ENCODE peak calls at places on chromosomes 16 and 17, in eight cellular contexts. D is cardiac muscle cell; T is CD8-positive, alpha-beta memory T cell; Y is brain microvascular endothelial cell; J is tibial artery; H is pancreas; Z is GM23338; N is gastrocnemius medialis. X is an unnamed sample. For H3K36me3 and H3K27me3, the result is how much of the 10 kb centered on the place peaks cover.

GRCh38 chr17:61480414-61480807 is 28.2 kb downstream of the TBX4 start:
- DNase-seq in D (no peak), T (no peak), Y (no peak), J (no peak), H (no peak), Z (no peak), N (no peak), X (no peak)

GRCh38 chr16:25110392-25110947 is 1.1 kb upstream of the LCMT1 start:
- DNase-seq in D (no peak), T (no peak), Y (no peak), J (no peak), H (no peak), Z (no peak), N (peak), X (no peak)

GRCh38 chr16:28821874-28822519 is 802 bp upstream of the ATXN2L start:
- DNase-seq in D (no peak), T (no peak), Y (peak), J (no peak), H (no peak), Z (no peak), N (no peak), X (peak)

GRCh38 chr16:57041182-57042156 is 50.9 kb upstream of the CPNE2 start:
- DNase-seq in D (no peak), T (peak), Y (no peak), J (no peak), H (no peak), Z (no peak), N (no peak), X (peak)

GRCh38 chr16:27254262-27254811 is 14.2 kb downstream of the NSMCE1 start:
- DNase-seq in D (no peak), T (no peak), Y (no peak), J (no peak), H (no peak), Z (no peak), N (no peak), X (no peak)

GRCh38 chr17:50560931-50561750 is 626 bp downstream of the CACNA1G start:
- DNase-seq in D (peak), T (peak), Y (no peak), J (no peak), H (no peak), Z (peak), N (no peak), X (peak)

GRCh38 chr16:54447606-54448440 is 161.2 kb upstream of the IRX3 start:
- DNase-seq in D (no peak), T (no peak), Y (peak), J (peak), H (no peak), Z (no peak), N (no peak), X (no peak)

GRCh38 chr16:87575027-87575804 is 27.1 kb upstream of the JPH3 start:
- DNase-seq in D (no peak), T (no peak), Y (no peak), J (no peak), H (no peak), Z (peak), N (no peak), X (peak)

GRCh38 chr17:58279016-58279671 is 1.6 kb downstream of the MPO start:
- DNase-seq in D (no peak), T (no peak), Y (peak), J (no peak), H (no peak), Z (peak), N (peak), X (peak)

DNA sequence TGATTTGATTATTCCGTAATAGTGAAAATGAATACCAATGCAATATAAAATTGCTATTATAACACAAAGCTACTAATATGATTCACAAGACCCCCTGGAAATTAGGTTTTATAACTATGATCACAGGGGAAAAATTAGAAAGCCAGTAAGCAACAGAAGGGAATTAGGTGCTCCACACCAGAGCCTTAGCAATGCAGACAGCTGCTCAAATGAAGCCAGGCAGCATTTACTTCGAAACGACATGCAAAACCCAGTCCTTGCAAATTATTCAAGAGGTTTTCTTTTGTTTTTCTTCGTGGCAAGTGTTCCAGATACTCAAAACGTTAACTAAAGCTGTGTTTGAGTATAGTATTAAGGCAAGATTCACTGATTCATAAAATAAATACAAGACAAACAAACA is 47.9 kb downstream of the TOX3 start:
- DNase-seq in D (no peak), T (no peak), Y (no peak), J (no peak), H (no peak), Z (peak), N (no peak), X (no peak)
- H3K4me3 ChIP-seq in D (no peak), T (no peak), Y (no peak), J (no peak), H (no peak), Z (peak), N (no peak), X (no peak)

GRCh38 chr16:77683845-77684526 is 38.3 kb upstream of the NUDT7 start:
- DNase-seq in D (no peak), T (no peak), Y (no peak), J (no peak), H (no peak), Z (no peak), N (no peak), X (no peak)

GRCh38 chr16:77690416-77690815 is 31.9 kb upstream of the NUDT7 start:
- DNase-seq in D (no peak), T (no peak), Y (no peak), J (no peak), H (no peak), Z (no peak), N (no peak), X (no peak)

GRCh38 chr16:77689971-77690370 is 32.3 kb upstream of the NUDT7 start:
- DNase-seq in D (no peak), T (no peak), Y (no peak), J (no peak), H (no peak), Z (no peak), N (no peak), X (no peak)

GRCh38 chr16:77682586-77682985 is 39.7 kb upstream of the NUDT7 start:
- DNase-seq in D (no peak), T (no peak), Y (no peak), J (no peak), H (no peak), Z (no peak), N (no peak), X (no peak)

DNA sequence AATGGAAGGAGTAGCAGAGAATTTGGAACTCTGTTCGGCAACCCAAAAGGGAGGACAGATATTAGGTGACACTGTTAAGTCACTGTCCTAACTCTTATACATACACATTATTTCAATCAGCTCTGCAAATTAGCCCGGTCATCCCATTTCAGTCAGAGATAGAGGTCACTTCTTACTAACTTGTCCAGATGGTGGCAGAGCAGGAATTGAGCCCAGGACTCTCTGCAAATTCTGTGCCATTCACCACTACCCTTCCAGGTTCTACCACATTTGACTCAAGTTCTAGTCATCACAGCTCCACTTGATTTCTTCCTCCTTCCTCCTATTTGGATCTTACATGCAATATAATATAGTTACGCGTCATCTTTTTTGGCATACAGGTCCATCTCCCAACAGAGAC is 35.9 kb upstream of the NUDT7 start:
- DNase-seq in D (no peak), T (no peak), Y (no peak), J (no peak), H (no peak), Z (no peak), N (no peak), X (no peak)
- H3K36me3 ChIP-seq in D (under half), T (under half), Y (under half), J (under half), H (under half), Z (under half), N (under half), X (under half)

GRCh38 chr17:40836020-40836419 is 13.6 kb upstream of the KRT10 start:
- DNase-seq in D (no peak), T (no peak), Y (no peak), J (no peak), H (no peak), Z (no peak), N (no peak), X (no peak)
- H3K27me3 ChIP-seq in D (under half), T (under half), Y (under half), J (under half), H (under half), Z (half or more), N (under half), X (half or more)

GRCh38 chr17:6712058-6712853 is 913 bp downstream of the SLC13A5 start:
- DNase-seq in D (peak), T (no peak), Y (no peak), J (no peak), H (no peak), Z (peak), N (no peak), X (peak)
- H3K4me3 ChIP-seq in D (no peak), T (no peak), Y (no peak), J (no peak), H (no peak), Z (peak), N (no peak), X (peak)

GRCh38 chr17:75818326-75818885 is 25.8 kb downstream of the UNC13D start:
- DNase-seq in D (no peak), T (no peak), Y (no peak), J (no peak), H (no peak), Z (no peak), N (no peak), X (peak)

GRCh38 chr17:75815399-75815798 is 28.8 kb downstream of the UNC13D start:
- DNase-seq in D (no peak), T (no peak), Y (no peak), J (no peak), H (no peak), Z (no peak), N (no peak), X (no peak)

GRCh38 chr17:75816693-75817092 is 27.5 kb downstream of the UNC13D start:
- DNase-seq in D (no peak), T (no peak), Y (no peak), J (no peak), H (peak), Z (no peak), N (peak), X (peak)

GRCh38 chr17:75819116-75819515 is 25.1 kb downstream of the UNC13D start:
- DNase-seq in D (no peak), T (no peak), Y (no peak), J (no peak), H (peak), Z (no peak), N (no peak), X (peak)

DNA sequence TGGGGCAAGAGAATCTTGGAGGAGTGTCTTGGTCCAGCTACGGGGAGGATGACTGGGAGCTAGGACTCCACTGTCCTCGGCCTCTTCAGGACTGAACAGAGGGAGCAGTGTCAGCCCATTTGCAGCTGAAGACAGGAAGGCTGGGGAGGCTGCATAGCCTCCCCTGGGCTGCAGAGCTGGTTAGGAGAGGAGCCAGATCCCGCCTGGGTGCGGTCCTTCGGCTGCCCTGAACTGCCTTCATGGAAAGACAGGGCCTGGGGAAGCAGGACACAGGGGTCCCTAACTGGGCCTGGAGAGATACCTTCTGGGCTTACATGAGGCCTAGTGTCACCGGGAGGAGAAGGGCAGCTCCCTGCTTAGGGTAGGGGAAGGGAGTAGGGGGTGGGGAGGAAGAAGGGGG is 26.6 kb downstream of the UNC13D start:
- DNase-seq in D (no peak), T (no peak), Y (no peak), J (no peak), H (no peak), Z (no peak), N (no peak), X (peak)
- H3K36me3 ChIP-seq in D (half or more), T (under half), Y (under half), J (half or more), H (under half), Z (under half), N (half or more), X (half or more)

DNA sequence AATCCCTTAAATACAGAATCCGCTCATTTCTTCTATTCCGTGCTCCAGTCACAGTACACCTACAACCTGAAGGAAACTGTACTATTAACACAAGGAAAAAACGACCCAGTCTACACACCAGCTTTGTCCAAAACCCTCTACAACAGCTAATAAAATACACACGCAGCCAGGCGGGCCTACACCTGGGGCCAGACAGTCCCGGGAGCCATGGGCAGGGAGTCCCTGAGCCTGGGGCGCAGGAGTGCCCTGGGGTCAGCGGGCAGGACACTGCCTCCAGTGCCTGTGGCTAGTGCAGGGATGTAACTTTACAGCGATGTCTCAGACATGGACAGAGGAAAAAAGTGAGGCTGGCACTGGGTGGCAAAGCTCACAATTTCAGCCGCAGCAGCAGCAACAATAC is 28.5 kb downstream of the GNPTG start:
- DNase-seq in D (no peak), T (no peak), Y (no peak), J (no peak), H (no peak), Z (no peak), N (no peak), X (no peak)
- H3K27me3 ChIP-seq in D (under half), T (under half), Y (under half), J (under half), H (under half), Z (under half), N (under half), X (under half)